ENCODE peak calls at places on chromosomes 3 and 15, in five cellular contexts. E is sigmoid colon, L is upper lobe of left lung, K is H1, C is HepG2. Y is an unnamed sample. For H3K4me1, the result is how much of the 10 kb centered on the place peaks cover.

GRCh38 chr15:58269455-58270414 is 131.6 kb downstream of the AQP9 start:
- DNase-seq in E (no peak), L (no peak), K (no peak), C (peak), Y (peak)

GRCh38 chr3:13012228-13012691 is 61.0 kb downstream of the IQSEC1 start:
- DNase-seq in E (peak), L (peak), K (no peak), C (no peak), Y (peak)

GRCh38 chr3:185856652-185857051 is 31.8 kb upstream of the IGF2BP2 start:
- DNase-seq in E (no peak), L (no peak), K (no peak), C (no peak), Y (no peak)

GRCh38 chr3:143627336-143627735 is 220.9 kb downstream of the SLC9A9 start:
- DNase-seq in E (no peak), L (no peak), K (no peak), C (no peak), Y (no peak)

GRCh38 chr3:119289371-119289770 is 4.8 kb upstream of the ARHGAP31 start:
- DNase-seq in E (no peak), L (no peak), K (no peak), C (no peak), Y (no peak)

GRCh38 chr15:62928996-62929350 is 113.6 kb upstream of the TPM1 start:
- DNase-seq in E (no peak), L (no peak), K (no peak), C (peak), Y (no peak)

GRCh38 chr3:133136114-133137041 is 98.2 kb downstream of the TMEM108 start:
- DNase-seq in E (no peak), L (no peak), K (no peak), C (no peak), Y (no peak)

GRCh38 chr3:126401611-126402160 is 7.0 kb downstream of the CFAP100 start:
- DNase-seq in E (peak), L (no peak), K (no peak), C (no peak), Y (no peak)

GRCh38 chr3:129461022-129461421 is 21.0 kb downstream of the IFT122 start:
- DNase-seq in E (no peak), L (no peak), K (no peak), C (no peak), Y (no peak)

GRCh38 chr3:150319900-150320299 is 88.2 kb upstream of the TSC22D2 start:
- DNase-seq in E (no peak), L (no peak), K (no peak), C (peak), Y (no peak)

GRCh38 chr3:159150176-159150575 is 348.3 kb downstream of the MFSD1 start:
- DNase-seq in E (no peak), L (no peak), K (no peak), C (no peak), Y (no peak)

GRCh38 chr3:70989174-70989573 is 594.4 kb downstream of the FOXP1 start:
- DNase-seq in E (no peak), L (no peak), K (no peak), C (no peak), Y (no peak)

GRCh38 chr3:120684896-120685295 is 2.9 kb upstream of the HGD start:
- DNase-seq in E (no peak), L (no peak), K (no peak), C (no peak), Y (no peak)

GRCh38 chr3:69137006-69137405 is 14.6 kb upstream of the LMOD3 start:
- DNase-seq in E (no peak), L (no peak), K (no peak), C (no peak), Y (no peak)

GRCh38 chr15:76185716-76186115 is 125.6 kb downstream of the ETFA start:
- DNase-seq in E (no peak), L (no peak), K (peak), C (peak), Y (no peak)

GRCh38 chr3:32056559-32057290 is 49.7 kb upstream of the GPD1L start:
- DNase-seq in E (no peak), L (no peak), K (no peak), C (no peak), Y (no peak)

GRCh38 chr3:18370672-18371071 is 54.5 kb downstream of the SATB1 start:
- DNase-seq in E (no peak), L (no peak), K (no peak), C (no peak), Y (no peak)

GRCh38 chr3:136149569-136150136 is 46.5 kb downstream of the MSL2 start:
- DNase-seq in E (no peak), L (no peak), K (no peak), C (no peak), Y (no peak)

GRCh38 chr15:98382139-98382538 is 266.2 kb upstream of the IGF1R start:
- DNase-seq in E (no peak), L (no peak), K (peak), C (no peak), Y (no peak)

GRCh38 chr3:50227390-50228183 is 8.4 kb upstream of the GNAI2 start:
- DNase-seq in E (peak), L (peak), K (peak), C (peak), Y (peak)

GRCh38 chr15:27479232-27480140 is 508.5 kb downstream of the GABRG3 start:
- DNase-seq in E (no peak), L (no peak), K (no peak), C (no peak), Y (no peak)

GRCh38 chr3:57530071-57530608 is 14.0 kb downstream of the DNAH12 start:
- DNase-seq in E (no peak), L (no peak), K (no peak), C (no peak), Y (no peak)

GRCh38 chr3:43583481-43583880 is 38.3 kb downstream of the ANO10 start:
- DNase-seq in E (no peak), L (no peak), K (no peak), C (no peak), Y (no peak)

GRCh38 chr15:75823860-75824613 is 19.2 kb upstream of the UBE2Q2 start:
- DNase-seq in E (no peak), L (no peak), K (peak), C (peak), Y (no peak)

GRCh38 chr15:63874616-63875015 is 40.9 kb upstream of the HERC1 start:
- DNase-seq in E (no peak), L (no peak), K (no peak), C (no peak), Y (no peak)

GRCh38 chr3:13161021-13161759 is 88.0 kb upstream of the IQSEC1 start:
- DNase-seq in E (peak), L (no peak), K (peak), C (no peak), Y (no peak)

GRCh38 chr3:9715764-9716437 is 12.3 kb downstream of the CPNE9 start:
- DNase-seq in E (peak), L (peak), K (no peak), C (peak), Y (peak)

GRCh38 chr3:8464668-8465067 is 37.0 kb upstream of the LMCD1 start:
- DNase-seq in E (no peak), L (no peak), K (no peak), C (no peak), Y (no peak)

GRCh38 chr3:182182531-182182968 is 470.8 kb downstream of the SOX2 start:
- DNase-seq in E (no peak), L (no peak), K (no peak), C (peak), Y (no peak)

GRCh38 chr3:187968883-187969580 is 184.9 kb upstream of the LPP start:
- DNase-seq in E (no peak), L (peak), K (no peak), C (peak), Y (no peak)

GRCh38 chr3:15329058-15330005 is 3.1 kb downstream of the SH3BP5 start:
- DNase-seq in E (peak), L (no peak), K (no peak), C (no peak), Y (no peak)

GRCh38 chr15:74397239-74398068 is 30.0 kb upstream of the CYP11A1 start:
- DNase-seq in E (no peak), L (no peak), K (no peak), C (no peak), Y (peak)

GRCh38 chr3:113495035-113495434 is 19.9 kb downstream of the SPICE1 start:
- DNase-seq in E (no peak), L (no peak), K (no peak), C (peak), Y (peak)

GRCh38 chr3:166510382-166510781 is 673.2 kb upstream of the BCHE start:
- DNase-seq in E (no peak), L (no peak), K (no peak), C (no peak), Y (no peak)

GRCh38 chr15:58165661-58166060 is 27.5 kb downstream of the AQP9 start:
- DNase-seq in E (no peak), L (peak), K (no peak), C (peak), Y (no peak)

GRCh38 chr15:69951511-69952209 is 146.1 kb downstream of the TLE3 start:
- DNase-seq in E (no peak), L (no peak), K (no peak), C (no peak), Y (no peak)

DNA sequence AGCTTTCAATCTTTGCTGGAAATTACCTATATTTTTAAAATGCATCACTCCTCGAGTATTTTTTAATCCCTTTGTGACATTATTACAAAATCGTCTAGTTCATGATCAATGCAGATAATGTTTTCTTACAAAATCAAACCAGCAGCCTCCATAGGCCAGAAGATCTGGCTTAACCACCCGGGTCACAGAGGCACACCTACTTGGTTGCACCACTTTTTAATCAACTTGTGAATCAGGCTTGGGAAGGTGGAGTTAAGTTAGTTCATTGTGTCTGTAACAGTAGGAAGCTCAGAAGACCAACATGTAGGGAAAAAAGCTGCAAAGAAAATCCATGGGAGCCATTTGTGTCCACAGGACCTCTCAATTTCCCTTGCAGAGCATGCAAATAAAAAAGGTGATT is 148.0 kb downstream of the TP63 start:
- DNase-seq in E (no peak), L (no peak), K (no peak), C (no peak), Y (no peak)
- TF ChIP-seq POLR2AphosphoS5 in E (no peak), L (no peak), K (no peak), C (no peak), Y (no peak)

DNA sequence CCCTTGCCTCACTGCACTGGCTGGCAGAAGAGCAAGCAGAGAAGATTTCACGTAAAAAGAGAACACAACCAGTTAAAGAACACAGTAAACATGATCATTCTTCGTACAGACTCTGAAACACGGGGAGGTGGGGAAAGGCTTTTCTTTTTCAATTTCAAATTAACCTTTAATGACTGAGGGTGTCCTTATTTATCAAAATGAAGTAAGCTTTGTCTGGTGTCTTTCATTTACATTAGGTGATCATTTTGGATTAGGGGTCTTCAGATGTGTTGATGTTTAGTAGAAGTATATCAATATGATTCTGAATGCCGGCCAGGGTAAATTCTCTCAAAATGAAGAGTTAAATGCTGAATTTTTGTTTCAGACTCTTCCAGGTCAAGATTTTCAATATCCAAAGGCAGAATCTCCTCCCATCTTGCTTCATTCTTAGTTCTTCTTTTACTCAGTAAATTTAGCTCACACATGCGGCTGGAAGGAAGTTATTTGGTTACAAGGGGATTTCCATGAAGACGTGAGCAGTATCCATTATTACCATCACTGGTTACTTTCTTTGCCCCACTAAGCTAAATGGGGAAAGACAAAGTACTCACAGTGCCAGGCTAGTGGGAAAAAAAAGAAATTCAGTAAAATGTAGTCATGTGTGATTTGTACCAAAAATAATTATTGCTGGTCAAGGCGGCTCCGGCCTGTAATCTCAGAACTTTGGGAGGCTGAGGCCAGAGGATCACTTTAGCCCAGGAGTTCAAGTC is 272.2 kb upstream of the NR2F2 start:
- DNase-seq in E (no peak), L (no peak), K (no peak), C (no peak), Y (no peak)
- TF ChIP-seq EP300 in E (no peak), L (no peak), K (no peak), C (no peak), Y (no peak)

GRCh38 chr3:28089527-28089897 is 151.9 kb upstream of the CMC1 start:
- DNase-seq in E (no peak), L (no peak), K (no peak), C (no peak), Y (no peak)

DNA sequence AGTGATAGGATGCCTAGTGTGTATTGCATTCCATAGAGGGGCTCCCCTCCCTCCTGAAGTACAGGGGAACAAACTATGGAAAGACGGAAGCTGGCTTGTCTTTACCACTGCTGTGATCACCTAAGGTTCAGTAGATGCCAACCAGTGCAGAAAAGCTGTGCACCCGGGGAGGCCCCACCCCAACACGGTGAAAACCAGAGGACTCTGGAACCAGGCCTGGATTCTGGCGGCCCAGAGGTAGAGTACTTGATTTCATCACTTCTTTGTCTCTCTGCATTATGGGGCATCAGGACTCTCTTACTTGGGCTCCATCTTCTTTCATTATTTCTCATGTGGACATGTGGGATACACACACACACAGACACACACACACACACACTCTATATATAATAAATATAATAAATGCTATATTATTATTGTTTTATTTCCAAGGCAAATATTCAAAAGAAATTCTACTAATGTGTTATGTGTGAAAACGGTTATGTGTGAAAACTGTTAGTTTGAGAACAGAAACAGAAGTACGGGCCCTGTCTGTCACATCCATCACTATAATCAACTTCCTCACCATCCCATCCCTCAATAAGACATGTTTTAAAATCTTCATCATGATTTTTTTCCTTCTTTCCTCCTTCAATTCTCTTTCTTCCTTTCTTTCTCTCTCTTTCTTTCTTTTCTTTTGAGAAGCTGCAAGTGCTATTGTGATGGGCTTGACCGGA is 152.4 kb upstream of the CMC1 start:
- DNase-seq in E (no peak), L (no peak), K (no peak), C (no peak), Y (no peak)
- H3K4me1 ChIP-seq in E (under half), L (under half), K (under half), C (under half), Y (under half)

GRCh38 chr3:170809021-170809974 is 60.7 kb downstream of the RPL22L1 start:
- DNase-seq in E (no peak), L (no peak), K (no peak), C (peak), Y (peak)
- TF ChIP-seq POLR2AphosphoS5 in E (no peak), L (no peak), K (no peak), C (no peak), Y (no peak)

GRCh38 chr3:41244620-41245336 is 45.5 kb downstream of the CTNNB1 start:
- DNase-seq in E (no peak), L (no peak), K (no peak), C (no peak), Y (no peak)
- TF ChIP-seq EP300 in E (no peak), L (no peak), K (no peak), C (no peak), Y (no peak)

Y was measured in transverse colon.